ENCODE peak calls at places on chromosomes 3 and 15, in four cellular contexts. Q, M, X and J are unnamed samples.

GRCh38 chr3:38541800-38542199 is 45.7 kb downstream of the EXOG start:
- DNase-seq in Q (no peak), M (no peak), X (no peak), J (no peak)

GRCh38 chr3:126380011-126380768 is 14.5 kb upstream of the CFAP100 start:
- DNase-seq in Q (no peak), M (no peak), X (no peak), J (no peak)

GRCh38 chr3:170425491-170426239 is 7.0 kb downstream of the CLDN11 start:
- DNase-seq in Q (no peak), M (peak), X (peak), J (no peak)

GRCh38 chr3:159158213-159158612 is 356.4 kb downstream of the MFSD1 start:
- DNase-seq in Q (peak), M (peak), X (no peak), J (no peak)

GRCh38 chr3:70919661-70920060 is 607.2 kb upstream of the MDFIC2 start:
- DNase-seq in Q (no peak), M (no peak), X (no peak), J (no peak)

GRCh38 chr15:53473435-53473834 is 286.0 kb downstream of the WDR72 start:
- DNase-seq in Q (no peak), M (no peak), X (peak), J (no peak)

GRCh38 chr3:192354687-192355086 is 372.7 kb downstream of the FGF12 start:
- DNase-seq in Q (no peak), M (no peak), X (no peak), J (no peak)

GRCh38 chr3:189337672-189338071 is 165.9 kb downstream of the TPRG1 start:
- DNase-seq in Q (no peak), M (no peak), X (no peak), J (no peak)

GRCh38 chr3:141810161-141810560 is 47.0 kb downstream of the GRK7 start:
- DNase-seq in Q (no peak), M (no peak), X (no peak), J (no peak)

GRCh38 chr3:131549340-131549739 is 46.6 kb upstream of the MRPL3 start:
- DNase-seq in Q (no peak), M (peak), X (no peak), J (no peak)

GRCh38 chr3:113736548-113737089 is 9.4 kb downstream of the NAA50 start:
- DNase-seq in Q (peak), M (peak), X (peak), J (peak)

GRCh38 chr15:73368301-73369072 is at the start of gene HCN4:
- DNase-seq in Q (no peak), M (no peak), X (no peak), J (peak)
- H3K4me3 ChIP-seq in Q (no peak), M (no peak), X (no peak), J (peak)

GRCh38 chr3:13601692-13602080 is 52.8 kb downstream of the FBLN2 start:
- DNase-seq in Q (no peak), M (no peak), X (no peak), J (no peak)
- H3K9ac ChIP-seq in Q (peak), M (no peak), X (no peak), J (no peak)

GRCh38 chr15:46450810-46451182 is 816.0 kb downstream of the SQOR start:
- DNase-seq in Q (no peak), M (no peak), X (peak), J (no peak)

GRCh38 chr15:46452297-46452820 is 817.5 kb downstream of the SQOR start:
- DNase-seq in Q (no peak), M (no peak), X (no peak), J (no peak)

DNA sequence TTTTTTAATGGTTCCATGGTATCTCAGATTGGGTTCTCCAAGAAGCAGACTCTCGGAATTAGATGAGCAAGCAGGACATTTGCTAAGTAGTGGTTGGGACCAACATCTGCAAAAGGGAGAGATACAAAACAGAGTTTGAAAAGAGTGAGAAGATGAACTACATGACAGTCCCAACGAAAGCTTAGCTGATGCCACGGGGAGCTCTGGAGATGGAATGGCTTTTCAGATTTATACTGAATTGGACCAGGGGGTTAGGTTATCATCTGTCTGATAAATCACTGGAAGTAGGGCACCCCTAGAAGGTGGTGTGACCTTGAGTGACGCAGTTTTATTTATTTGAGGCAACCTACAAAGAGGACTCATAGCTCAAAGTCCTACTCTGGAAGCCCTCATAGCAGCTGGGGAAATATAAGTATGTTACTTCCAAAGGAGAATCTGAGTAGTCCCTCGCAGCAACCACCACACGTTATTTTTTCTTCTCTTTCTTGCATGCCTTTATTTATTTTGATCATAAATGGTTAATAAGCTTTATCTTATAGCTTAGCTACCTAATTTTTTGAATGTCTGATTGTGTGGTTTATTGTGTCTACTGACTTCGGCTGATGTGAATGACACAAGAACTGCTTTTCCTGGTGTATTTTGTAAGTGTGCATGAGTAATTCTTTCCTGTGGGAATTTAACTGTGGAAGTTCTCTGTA is 815.4 kb downstream of the SQOR start:
- DNase-seq in Q (no peak), M (no peak), X (peak), J (no peak)
- H3K4me3 ChIP-seq in Q (no peak), M (no peak), X (no peak), J (no peak)

GRCh38 chr15:74598126-74598842 is 17.4 kb upstream of the CLK3 start:
- DNase-seq in Q (peak), M (peak), X (peak), J (no peak)
- H3K9ac ChIP-seq in Q (no peak), M (peak), X (peak), J (no peak)